ENCODE peak calls at places on chromosome 2, in six cellular contexts. Q is activated T-helper 1 cell treated with Interleukin-2 at 50 U/mL for 16 hours, A is K562, K is cardiac muscle cell, I is SJSA1, B is PC-9. V is an unnamed sample.

GRCh38 chr2:240832816-240833497 is 12.9 kb upstream of the KIF1A start:
- DNase-seq in Q (no peak), A (no peak), K (no peak), I (no peak), B (no peak), V (no peak)

GRCh38 chr2:159612255-159612901 is 4.0 kb downstream of the BAZ2B start:
- DNase-seq in Q (no peak), A (peak; percentile 16), K (peak; percentile 57), I (no peak), B (no peak), V (no peak)

GRCh38 chr2:42999856-43000241 is 207.5 kb upstream of the HAAO start:
- DNase-seq in Q (no peak), A (no peak), K (no peak), I (no peak), B (no peak), V (no peak)

GRCh38 chr2:16645771-16646559 is 19.7 kb downstream of the CYRIA start:
- DNase-seq in Q (no peak), A (no peak), K (no peak), I (no peak), B (no peak), V (no peak)

GRCh38 chr2:239114119-239114581 is 266.3 kb downstream of the TWIST2 start:
- DNase-seq in Q (no peak), A (no peak), K (peak; percentile 70), I (no peak), B (no peak), V (no peak)

GRCh38 chr2:208406474-208407451 is at the start of gene PTH2R:
- DNase-seq in Q (no peak), A (peak; percentile 14), K (peak; percentile 3), I (no peak), B (no peak), V (peak; percentile 49)

GRCh38 chr2:202185156-202185555 is 53.2 kb downstream of the SUMO1 start:
- DNase-seq in Q (no peak), A (no peak), K (no peak), I (no peak), B (no peak), V (no peak)

GRCh38 chr2:191617589-191617988 is 60.3 kb upstream of the NABP1 start:
- DNase-seq in Q (peak; percentile 20), A (no peak), K (no peak), I (no peak), B (no peak), V (no peak)

GRCh38 chr2:1886405-1886992 is 142.2 kb upstream of the PXDN start:
- DNase-seq in Q (no peak), A (peak; percentile 56), K (peak; percentile 74), I (peak; percentile 68), B (peak; percentile 14), V (peak; percentile 46)

GRCh38 chr2:40093036-40093673 is 314.1 kb upstream of the THUMPD2 start:
- DNase-seq in Q (no peak), A (no peak), K (peak; percentile 72), I (no peak), B (no peak), V (no peak)

GRCh38 chr2:164314148-164314547 is 307.1 kb downstream of the GRB14 start:
- DNase-seq in Q (no peak), A (no peak), K (peak; percentile 4), I (no peak), B (peak; percentile 2), V (peak; percentile 61)

GRCh38 chr2:31813016-31813415 is 197.8 kb downstream of the MEMO1 start:
- DNase-seq in Q (no peak), A (no peak), K (no peak), I (no peak), B (no peak), V (no peak)

GRCh38 chr2:104755026-104755856 is 98.7 kb upstream of the POU3F3 start:
- DNase-seq in Q (no peak), A (no peak), K (no peak), I (no peak), B (no peak), V (no peak)

GRCh38 chr2:153872311-153873061 is 764 bp downstream of the GALNT13 start:
- DNase-seq in Q (no peak), A (no peak), K (no peak), I (no peak), B (no peak), V (no peak)

GRCh38 chr2:131056204-131056975 is 36.9 kb downstream of the FAM168B start:
- DNase-seq in Q (no peak), A (no peak), K (no peak), I (no peak), B (no peak), V (no peak)

GRCh38 chr2:205759732-205760516 is 77.6 kb downstream of the NRP2 start:
- DNase-seq in Q (no peak), A (no peak), K (no peak), I (no peak), B (no peak), V (no peak)

GRCh38 chr2:47007221-47007825 is 91.7 kb upstream of the MCFD2 start:
- DNase-seq in Q (no peak), A (no peak), K (no peak), I (no peak), B (no peak), V (no peak)

GRCh38 chr2:62662548-62662947 is 43.0 kb upstream of the EHBP1 start:
- DNase-seq in Q (no peak), A (no peak), K (no peak), I (no peak), B (no peak), V (no peak)

GRCh38 chr2:64487256-64488049 is 33.5 kb downstream of the LGALSL start:
- DNase-seq in Q (no peak), A (no peak), K (no peak), I (no peak), B (no peak), V (no peak)

GRCh38 chr2:11074246-11074820 is 80.9 kb upstream of the SLC66A3 start:
- DNase-seq in Q (no peak), A (no peak), K (no peak), I (no peak), B (no peak), V (no peak)

GRCh38 chr2:11177871-11178598 is 22.8 kb downstream of the SLC66A3 start:
- DNase-seq in Q (no peak), A (no peak), K (no peak), I (no peak), B (no peak), V (no peak)

GRCh38 chr2:3387644-3388411 is 8.3 kb downstream of the TRAPPC12 start:
- DNase-seq in Q (no peak), A (no peak), K (no peak), I (no peak), B (no peak), V (no peak)

GRCh38 chr2:8581048-8581561 is 100.8 kb upstream of the ID2 start:
- DNase-seq in Q (no peak), A (no peak), K (no peak), I (no peak), B (no peak), V (peak; percentile 41)

GRCh38 chr2:129189617-129190016 is 789.8 kb upstream of the RAB6C start:
- DNase-seq in Q (no peak), A (no peak), K (no peak), I (no peak), B (no peak), V (no peak)

GRCh38 chr2:84875213-84875560 is 5.7 kb downstream of the TRABD2A start:
- DNase-seq in Q (no peak), A (no peak), K (no peak), I (no peak), B (no peak), V (no peak)

GRCh38 chr2:19575618-19576017 is 217.2 kb upstream of the OSR1 start:
- DNase-seq in Q (no peak), A (no peak), K (no peak), I (no peak), B (no peak), V (no peak)

GRCh38 chr2:28228419-28228995 is 164.2 kb upstream of the FOSL2 start:
- DNase-seq in Q (no peak), A (no peak), K (no peak), I (no peak), B (no peak), V (no peak)

GRCh38 chr2:47274054-47274779 is 119.1 kb upstream of the STPG4 start:
- DNase-seq in Q (no peak), A (no peak), K (peak; percentile 56), I (no peak), B (no peak), V (peak; percentile 6)

GRCh38 chr2:184599054-184599874 is 935 bp downstream of the ZNF804A start:
- DNase-seq in Q (no peak), A (no peak), K (no peak), I (no peak), B (no peak), V (peak; percentile 74)

GRCh38 chr2:16348821-16349515 is 316.7 kb downstream of the CYRIA start:
- DNase-seq in Q (no peak), A (no peak), K (no peak), I (no peak), B (no peak), V (no peak)

GRCh38 chr2:31238906-31239841 is 5.2 kb downstream of the EHD3 start:
- DNase-seq in Q (no peak), A (no peak), K (no peak), I (peak; percentile 36), B (no peak), V (no peak)

GRCh38 chr2:78162202-78162601 is 640.0 kb upstream of the LRRTM4 start:
- DNase-seq in Q (no peak), A (no peak), K (no peak), I (no peak), B (no peak), V (no peak)

GRCh38 chr2:178324072-178324471 is 126.9 kb downstream of the PRKRA start:
- DNase-seq in Q (no peak), A (no peak), K (peak; percentile 23), I (no peak), B (no peak), V (no peak)

GRCh38 chr2:53949457-53949856 is 21.3 kb downstream of the PSME4 start:
- DNase-seq in Q (no peak), A (no peak), K (no peak), I (no peak), B (no peak), V (no peak)

GRCh38 chr2:124149571-124149970 is 124.5 kb downstream of the CNTNAP5 start:
- DNase-seq in Q (no peak), A (no peak), K (no peak), I (no peak), B (no peak), V (peak; percentile 79)

GRCh38 chr2:156589381-156590079 is 153.4 kb downstream of the GPD2 start:
- DNase-seq in Q (no peak), A (no peak), K (peak; percentile 67), I (no peak), B (no peak), V (no peak)

GRCh38 chr2:241843321-241844065 is 15.2 kb downstream of the PDCD1 start:
- DNase-seq in Q (no peak), A (no peak), K (no peak), I (no peak), B (no peak), V (no peak)

GRCh38 chr2:142742301-142743214 is 134.9 kb upstream of the KYNU start:
- DNase-seq in Q (no peak), A (no peak), K (peak; percentile 18), I (no peak), B (no peak), V (peak; percentile 1)